ENCODE peak calls at places on chromosomes 7 and 10, in four cellular contexts. A, U, H and N are unnamed samples.

GRCh38 chr7:92785923-92786322 is 50.5 kb downstream of the CDK6 start:
- DNase-seq in H (no peak), A (no peak), U (no peak), N (no peak)

GRCh38 chr10:79328737-79329504 is 18.3 kb upstream of the PPIF start:
- DNase-seq in U (no peak), H (no peak), A (no peak), N (no peak)

GRCh38 chr10:15419279-15419874 is 48.3 kb upstream of the FAM171A1 start:
- DNase-seq in H (peak; percentile 47), U (no peak), A (peak; percentile 29), N (no peak)

GRCh38 chr7:147405621-147406020 is 1184.9 kb upstream of the C7orf33 start:
- DNase-seq in U (no peak), H (no peak), A (no peak), N (no peak)

GRCh38 chr10:97708976-97709745 is 4.4 kb upstream of the MARVELD1 start:
- DNase-seq in A (peak; percentile 43), U (no peak), H (peak; percentile 58), N (no peak)

GRCh38 chr7:38727184-38727940 is 96.2 kb upstream of the AMPH start:
- DNase-seq in A (no peak), U (no peak), H (no peak), N (no peak)

GRCh38 chr7:74627699-74628411 is 29.7 kb upstream of the GTF2I start:
- DNase-seq in A (peak; percentile 93), H (peak; percentile 45), U (no peak), N (no peak)

GRCh38 chr10:24706479-24707118 is 17.1 kb downstream of the ARHGAP21 start:
- DNase-seq in A (peak; percentile 63), H (peak; percentile 42), U (no peak), N (no peak)

GRCh38 chr10:112583236-112583919 is 136.4 kb downstream of the VTI1A start:
- DNase-seq in A (no peak), U (no peak), H (no peak), N (no peak)

GRCh38 chr10:48927198-48927597 is 12.4 kb downstream of the LRRC18 start:
- DNase-seq in A (no peak), U (no peak), H (no peak), N (no peak)

DNA sequence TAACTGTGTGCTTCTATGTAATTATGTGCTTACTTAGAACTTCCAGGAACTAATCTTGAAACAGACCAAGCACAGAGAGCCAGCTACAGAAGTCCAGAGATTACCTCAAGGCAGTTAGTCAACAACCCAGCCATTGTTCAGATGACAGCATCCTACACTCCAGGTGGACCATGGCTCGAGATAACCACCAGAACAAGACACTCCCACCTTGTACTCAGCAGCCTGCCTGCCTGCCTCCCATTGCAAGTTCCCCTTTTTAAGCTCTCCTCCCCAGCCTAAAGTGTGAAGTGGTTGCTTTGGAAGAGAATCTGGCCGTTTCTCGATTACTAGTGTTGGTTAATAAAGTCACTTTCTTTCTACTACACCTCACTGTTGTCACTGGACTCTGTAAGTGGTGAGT is 1080.5 kb upstream of the LRRN3 start:
- DNase-seq in A (peak; percentile 1), H (no peak), U (no peak), N (no peak)
- TF ChIP-seq TAF1 in A (no peak), H (no peak), U (no peak), N (no peak)

GRCh38 chr7:77537595-77538185 is 595 bp downstream of the PTPN12 start:
- DNase-seq in H (peak; percentile 74), A (peak; percentile 32), U (peak; percentile 43), N (peak; percentile 40)

GRCh38 chr7:77536017-77536412 is 1.1 kb upstream of the PTPN12 start:
- DNase-seq in U (no peak), A (no peak), H (no peak), N (no peak)

GRCh38 chr7:77536413-77537135 is 521 bp upstream of the PTPN12 start:
- DNase-seq in A (peak; percentile 95), H (peak; percentile 100), U (peak; percentile 97), N (peak; percentile 97)

GRCh38 chr7:77538186-77538907 is 1.3 kb downstream of the PTPN12 start:
- DNase-seq in U (no peak), A (peak; percentile 88), H (peak; percentile 73), N (no peak)

DNA sequence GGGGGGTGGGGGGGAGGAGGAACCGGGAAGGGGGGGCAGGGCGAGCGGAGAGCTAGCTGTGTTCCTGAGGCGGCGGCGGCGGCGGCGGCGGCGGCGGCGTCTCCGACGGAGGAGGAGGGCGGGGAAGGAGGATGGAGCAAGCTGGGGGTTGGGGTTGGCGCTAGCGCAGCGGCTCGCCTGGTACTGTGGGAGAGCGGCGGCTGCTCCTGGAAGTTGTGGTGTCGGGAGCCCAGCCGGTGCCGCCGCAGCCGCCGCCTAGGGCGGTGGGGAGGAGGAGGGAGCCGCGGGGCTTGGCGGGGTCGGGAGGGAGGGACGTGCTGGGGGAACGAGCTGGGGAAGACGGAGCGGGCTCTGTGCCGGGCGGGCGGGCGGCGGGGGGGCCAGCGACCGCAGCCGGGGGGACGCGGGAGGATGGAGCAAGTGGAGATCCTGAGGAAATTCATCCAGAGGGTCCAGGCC is at the start of gene PTPN12:
- DNase-seq in A (no peak), U (no peak), H (no peak), N (no peak)
- TF ChIP-seq POLR2AphosphoS5 in A (no peak), U (no peak), H (no peak), N (no peak)

GRCh38 chr7:51141451-51141971 is 175.1 kb downstream of the COBL start:
- DNase-seq in A (no peak), H (no peak), U (no peak), N (no peak)
- TF ChIP-seq TAF1 in A (no peak), H (no peak), U (no peak), N (no peak)

DNA sequence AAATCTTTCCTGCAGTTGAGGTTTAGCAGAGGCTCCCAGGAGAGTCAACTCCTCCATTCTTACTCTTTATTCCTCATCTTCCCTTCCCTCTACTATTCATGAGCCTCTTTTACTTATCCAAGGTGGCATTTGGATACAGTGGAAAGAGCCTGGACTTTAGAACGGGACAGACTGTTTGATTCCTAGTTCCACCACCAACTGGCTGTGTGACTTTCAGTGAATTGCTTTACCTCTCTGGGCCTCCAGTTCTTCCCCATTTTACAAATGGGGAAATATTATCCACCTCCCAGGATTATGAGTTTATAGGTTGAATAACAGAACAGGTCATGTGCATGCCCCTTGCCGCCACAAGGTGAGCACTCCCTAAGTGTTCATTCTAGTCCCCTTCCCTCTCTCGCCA is 49.9 kb downstream of the ZNF503 start:
- DNase-seq in H (no peak), A (no peak), U (no peak), N (no peak)
- TF ChIP-seq POLR2AphosphoS5 in H (no peak), A (no peak), U (no peak), N (no peak)

GRCh38 chr7:140326116-140326928 is 72.0 kb downstream of the SLC37A3 start:
- DNase-seq in A (peak; percentile 63), H (peak; percentile 79), U (peak; percentile 65), N (peak; percentile 41)
- TF ChIP-seq TAF1 in A (no peak), H (no peak), U (no peak), N (no peak)

GRCh38 chr10:71236286-71236685 is 23.9 kb downstream of the UNC5B start:
- DNase-seq in A (no peak), H (no peak), U (no peak), N (no peak)
- TF ChIP-seq POLR2AphosphoS5 in A (no peak), H (no peak), U (no peak), N (no peak)

DNA sequence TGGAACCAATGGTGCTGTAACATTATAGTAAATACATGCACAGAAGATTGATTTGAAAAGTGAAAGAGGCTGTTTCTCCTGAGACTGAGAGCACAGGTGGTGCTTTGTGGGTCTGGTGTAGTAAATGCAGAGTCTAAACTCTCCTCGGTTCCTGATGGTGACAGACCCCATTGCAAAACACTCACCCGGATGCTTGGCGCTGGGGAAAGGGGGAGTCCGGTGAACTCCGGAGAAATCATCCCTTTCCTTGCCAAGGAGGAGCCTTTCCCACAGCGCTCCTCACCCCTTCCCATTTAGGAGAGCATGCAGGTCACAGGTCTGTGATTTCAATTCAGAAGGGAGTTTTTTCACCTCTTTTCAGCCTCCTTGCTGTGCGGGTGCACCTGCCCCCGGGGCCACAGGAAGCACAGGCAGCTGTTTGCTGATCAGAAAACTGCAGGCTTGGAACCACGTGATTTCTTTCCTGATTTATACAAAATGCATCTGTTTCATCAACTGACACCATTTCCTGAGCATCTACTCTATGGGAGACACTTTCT is 75.6 kb upstream of the LYZL2 start:
- DNase-seq in U (no peak), H (no peak), A (no peak), N (no peak)
- TF ChIP-seq TAF1 in U (no peak), H (no peak), A (no peak), N (no peak)

DNA sequence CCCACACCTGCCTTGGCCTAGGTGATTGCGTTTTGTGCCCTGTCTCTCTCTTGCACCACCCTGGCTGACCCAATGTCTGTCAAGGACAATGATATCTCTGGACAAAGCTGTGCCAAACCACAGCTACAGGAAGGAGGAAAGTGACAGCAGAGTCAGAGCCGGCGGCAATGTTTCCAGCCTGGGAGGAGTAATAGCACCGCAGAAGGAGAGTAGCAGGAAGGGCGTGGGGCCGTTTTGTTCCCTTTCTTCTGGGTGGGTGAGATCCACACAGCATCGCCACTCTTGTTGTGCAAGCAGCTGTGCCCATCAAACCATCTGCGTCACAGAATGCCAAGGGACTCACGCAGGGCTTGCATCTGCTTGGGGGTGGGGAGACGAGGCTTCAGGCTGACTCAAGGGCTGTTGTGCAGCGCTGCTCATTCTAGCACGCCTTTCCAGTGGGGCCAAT is 341.6 kb upstream of the AUTS2 start:
- DNase-seq in U (no peak), H (no peak), A (no peak), N (no peak)
- TF ChIP-seq POLR2AphosphoS5 in U (no peak), H (no peak), A (no peak), N (no peak)